ENCODE peak calls at places on chromosomes 11 and 22, in five cellular contexts. Y is CD4-positive, alpha-beta T cell; A is ovary; H is GM23338; B is left ventricle myocardium inferior. N is an unnamed sample.

GRCh38 chr11:19664896-19665548 is 47.6 kb upstream of the NAV2 start:
- DNase-seq in B (no peak), H (no peak), Y (no peak), A (no peak), N (no peak)

GRCh38 chr11:32071811-32072210 is 19.1 kb upstream of the RCN1 start:
- DNase-seq in H (peak; percentile 61), Y (no peak), A (no peak), B (no peak), N (no peak)

GRCh38 chr22:45738206-45738605 is 66.6 kb downstream of the ATXN10 start:
- DNase-seq in A (no peak), B (no peak), H (no peak), Y (no peak), N (no peak)

GRCh38 chr11:120180571-120181445 is 30.0 kb upstream of the OAF start:
- DNase-seq in A (peak; percentile 54), H (peak; percentile 53), Y (no peak), B (no peak), N (no peak)

GRCh38 chr11:65559535-65559934 is 1.4 kb upstream of the LTBP3 start:
- DNase-seq in Y (no peak), A (no peak), H (no peak), B (no peak), N (no peak)

GRCh38 chr11:35139883-35140282 is 912 bp downstream of the CD44 start:
- DNase-seq in Y (no peak), B (no peak), A (no peak), H (no peak), N (no peak)

GRCh38 chr11:2445107-2445947 is 519 bp downstream of the KCNQ1 start:
- DNase-seq in B (no peak), H (peak; percentile 47), A (no peak), Y (no peak), N (no peak)

GRCh38 chr11:108370990-108371389 is 96.3 kb downstream of the C11orf65 start:
- DNase-seq in B (no peak), H (no peak), Y (no peak), A (no peak), N (no peak)

GRCh38 chr11:64342869-64343739 is 3.1 kb downstream of the CCDC88B start:
- DNase-seq in B (no peak), Y (no peak), H (no peak), A (no peak), N (no peak)

GRCh38 chr11:1472180-1473005 is 14.2 kb downstream of the MOB2 start:
- DNase-seq in Y (no peak), B (peak; percentile 9), H (no peak), A (peak; percentile 15), N (no peak)

GRCh38 chr11:117815262-117815803 is 9.2 kb downstream of the FXYD2 start:
- DNase-seq in Y (peak; percentile 45), H (no peak), A (no peak), B (no peak), N (no peak)

GRCh38 chr11:112085822-112086421 is 634 bp downstream of the TIMM8B start:
- DNase-seq in B (no peak), A (peak; percentile 30), Y (no peak), H (peak; percentile 43), N (no peak)

GRCh38 chr11:47487421-47487820 is 38.5 kb upstream of the RAPSN start:
- DNase-seq in A (no peak), Y (no peak), H (no peak), B (no peak), N (no peak)

GRCh38 chr22:46150615-46151423 is 493 bp downstream of the PPARA start:
- DNase-seq in A (peak; percentile 49), B (no peak), Y (peak; percentile 21), H (peak; percentile 39), N (no peak)

GRCh38 chr11:66951927-66952337 is 6.3 kb downstream of the PC start:
- DNase-seq in A (no peak), H (no peak), B (no peak), Y (no peak), N (no peak)

GRCh38 chr22:19057999-19058491 is 64.2 kb downstream of the DGCR2 start:
- DNase-seq in A (no peak), H (no peak), B (no peak), Y (no peak), N (no peak)

GRCh38 chr22:46514592-46515207 is 22.7 kb downstream of the CELSR1 start:
- DNase-seq in B (no peak), Y (no peak), H (no peak), A (no peak), N (no peak)

GRCh38 chr11:9039863-9040262 is 36.1 kb upstream of the NRIP3 start:
- DNase-seq in H (no peak), Y (no peak), A (no peak), B (no peak), N (no peak)

GRCh38 chr11:9040410-9040809 is 36.6 kb upstream of the NRIP3 start:
- DNase-seq in B (no peak), H (no peak), Y (no peak), A (no peak), N (no peak)

GRCh38 chr11:9037963-9038362 is 34.2 kb upstream of the NRIP3 start:
- DNase-seq in B (no peak), A (no peak), H (no peak), Y (no peak), N (no peak)

GRCh38 chr11:9038537-9038936 is 34.7 kb upstream of the NRIP3 start:
- DNase-seq in B (no peak), Y (no peak), H (no peak), A (no peak), N (no peak)

GRCh38 chr11:9039194-9039593 is 35.4 kb upstream of the NRIP3 start:
- DNase-seq in Y (no peak), B (no peak), A (no peak), H (no peak), N (no peak)
- H3K27ac ChIP-seq in Y (no peak overlapping the region), B (no peak overlapping the region), A (no peak overlapping the region), H (no peak overlapping the region), N (no peak overlapping the region)

GRCh38 chr11:125887373-125888324 is at the start of gene HYLS1:
- DNase-seq in H (peak; percentile 97), B (peak; percentile 95), A (peak; percentile 92), Y (peak; percentile 88), N (peak; percentile 88)

GRCh38 chr11:125892071-125892470 is 4.6 kb downstream of the HYLS1 start:
- DNase-seq in A (no peak), Y (no peak), H (no peak), B (no peak), N (no peak)

GRCh38 chr11:125890447-125891100 is 3.1 kb downstream of the HYLS1 start:
- DNase-seq in H (no peak), B (no peak), Y (no peak), A (no peak), N (no peak)

DNA sequence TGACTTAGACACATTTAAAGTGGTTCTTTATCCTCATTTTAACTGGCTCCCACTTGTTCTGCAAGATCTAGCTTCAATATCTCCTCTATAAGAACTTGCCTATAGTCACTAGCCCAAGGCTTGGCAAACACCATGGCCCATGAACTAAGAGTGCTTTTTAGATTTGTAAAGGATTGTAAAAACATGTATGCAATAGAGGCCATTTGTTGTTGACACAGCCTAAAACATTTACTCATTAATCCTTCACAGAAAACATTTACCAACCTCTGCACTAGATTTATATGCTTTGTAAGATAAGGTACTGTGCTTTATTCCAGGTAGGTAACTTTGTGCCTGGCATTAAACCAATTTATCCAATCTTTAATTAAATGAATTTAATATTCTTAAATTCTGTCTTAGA is 5.5 kb downstream of the HYLS1 start:
- DNase-seq in H (no peak), A (no peak), Y (no peak), B (no peak), N (no peak)
- H3K27ac ChIP-seq in H (no peak overlapping the region), A (no peak overlapping the region), Y (no peak overlapping the region), B (no peak overlapping the region), N (no peak overlapping the region)

GRCh38 chr11:12118940-12119339 is 8.6 kb downstream of the MICAL2 start:
- DNase-seq in Y (no peak), A (no peak), B (no peak), H (peak; percentile 21), N (no peak)

GRCh38 chr11:12121011-12121410 is 10.6 kb downstream of the MICAL2 start:
- DNase-seq in A (no peak), B (no peak), H (no peak), Y (no peak), N (no peak)

GRCh38 chr11:12119502-12119901 is 9.1 kb downstream of the MICAL2 start:
- DNase-seq in B (no peak), Y (no peak), H (no peak), A (no peak), N (no peak)

GRCh38 chr11:12121504-12121903 is 11.1 kb downstream of the MICAL2 start:
- DNase-seq in A (no peak), Y (no peak), H (no peak), B (no peak), N (no peak)

GRCh38 chr11:12120031-12121008 is 9.9 kb downstream of the MICAL2 start:
- DNase-seq in H (no peak), A (no peak), B (no peak), Y (no peak), N (no peak)
- H3K27ac ChIP-seq in H (no peak overlapping the region), A (no peak overlapping the region), B (peak overlapping the region; percentile 53), Y (no peak overlapping the region), N (no peak overlapping the region)

DNA sequence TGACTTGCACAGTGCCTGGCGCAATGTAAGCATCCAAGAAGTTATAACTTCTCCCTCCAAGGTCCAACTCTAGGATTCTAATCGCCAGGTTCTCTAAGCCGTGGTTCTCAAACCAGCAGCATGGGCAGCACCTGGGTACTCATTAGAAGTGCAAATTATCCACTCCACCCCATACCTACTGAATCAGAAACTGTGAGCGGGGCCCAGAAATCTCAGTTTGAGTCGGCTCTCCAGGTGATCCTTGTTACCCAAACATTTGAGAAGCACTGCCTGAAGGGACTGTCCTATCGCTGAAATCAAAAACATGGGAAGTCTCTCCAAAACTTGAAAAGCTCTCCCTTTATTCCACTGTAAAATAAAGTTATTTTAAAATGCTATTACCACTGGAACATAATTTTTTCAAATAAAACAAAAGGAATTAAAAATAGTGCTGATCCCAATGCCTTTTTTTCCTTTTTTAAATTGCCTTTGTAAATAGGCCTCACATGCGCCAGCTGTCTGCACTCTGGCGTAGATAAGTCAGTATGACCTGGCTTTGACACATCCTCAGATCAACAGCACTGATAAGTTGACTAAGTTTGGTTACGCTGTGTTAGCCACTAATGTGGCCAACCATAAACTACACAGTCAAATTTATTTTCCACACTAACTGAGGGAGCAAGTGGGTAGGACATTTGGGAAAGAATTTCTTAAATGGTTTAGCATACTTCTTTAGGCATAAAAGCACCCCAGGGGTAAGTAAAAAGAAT is 8.4 kb upstream of the CTR9 start:
- DNase-seq in Y (no peak), H (no peak), B (no peak), A (no peak), N (no peak)
- H3K27ac ChIP-seq in Y (no peak overlapping the region), H (no peak overlapping the region), B (no peak overlapping the region), A (no peak overlapping the region), N (no peak overlapping the region)

GRCh38 chr22:24160546-24160945 is 20.7 kb upstream of the SUSD2 start:
- DNase-seq in Y (no peak), B (peak; percentile 59), H (no peak), A (no peak), N (no peak)
- H3K27ac ChIP-seq in Y (peak overlapping the region; percentile 15), B (peak overlapping the region; percentile 91), H (no peak overlapping the region), A (no peak overlapping the region), N (no peak overlapping the region)